ENCODE peak calls at places on chromosome 22, in seven cellular contexts. L is neural crest cell; F is head of caudate nucleus; O is activated naive CD8-positive, alpha-beta T cell treated with anti-CD3 and anti-CD28 coated beads, Interleukin-2, amount 50 U/mL, for 24 hours; Q is hypothalamus; W is astrocyte of the cerebellum; R is ELR. P is an unnamed sample.

GRCh38 chr22:22394589-22394988 is 114.0 kb downstream of the ZNF280B start:
- DNase-seq in O (no peak), L (no peak), R (no peak), F (no peak), Q (no peak), W (no peak), P (no peak)

GRCh38 chr22:21650823-21651520 is 8.9 kb downstream of the SDF2L1 start:
- DNase-seq in Q (no peak), L (no peak), F (no peak), R (no peak), W (no peak), O (no peak), P (no peak)

GRCh38 chr22:43438666-43439347 is 27.0 kb downstream of the MPPED1 start:
- DNase-seq in F (no peak), O (no peak), L (no peak), W (no peak), Q (no peak), R (no peak), P (no peak)

GRCh38 chr22:37808294-37808657 is 542 bp downstream of the GCAT start:
- DNase-seq in R (peak; percentile 57), F (no peak), O (no peak), L (no peak), Q (no peak), W (no peak), P (no peak)

GRCh38 chr22:18057568-18058209 is 20.1 kb upstream of the PEX26 start:
- DNase-seq in R (peak; percentile 99), O (peak; percentile 25), Q (no peak), F (peak; percentile 62), L (no peak), W (peak; percentile 100), P (peak; percentile 82)

GRCh38 chr22:27386186-27386585 is 415.4 kb downstream of the MN1 start:
- DNase-seq in L (no peak), R (no peak), O (no peak), Q (no peak), F (no peak), W (no peak), P (no peak)

GRCh38 chr22:19483481-19484244 is 3.9 kb downstream of the CDC45 start:
- DNase-seq in W (no peak), Q (no peak), R (peak; percentile 74), O (no peak), F (no peak), L (no peak), P (no peak)

GRCh38 chr22:41968601-41969000 is 642 bp upstream of the SEPTIN3 start:
- DNase-seq in W (no peak), R (peak; percentile 15), O (no peak), F (no peak), Q (no peak), L (no peak), P (no peak)

GRCh38 chr22:50612715-50613221 is 12.2 kb downstream of the MAPK8IP2 start:
- DNase-seq in F (peak; percentile 68), W (no peak), R (no peak), Q (no peak), L (no peak), O (no peak), P (no peak)

GRCh38 chr22:32591620-32592019 is 117.0 kb downstream of the FBXO7 start:
- DNase-seq in F (no peak), R (peak; percentile 81), Q (no peak), L (no peak), W (no peak), O (no peak), P (no peak)

GRCh38 chr22:47195156-47195675 is 432.8 kb downstream of the TBC1D22A start:
- DNase-seq in O (no peak), F (no peak), R (no peak), Q (no peak), W (no peak), L (no peak), P (no peak)

GRCh38 chr22:41636467-41636866 is 15.4 kb downstream of the XRCC6 start:
- DNase-seq in R (peak; percentile 65), O (no peak), Q (no peak), L (no peak), F (no peak), W (peak; percentile 12), P (peak; percentile 29)

GRCh38 chr22:49235463-49236300 is 592.0 kb downstream of the BRD1 start:
- DNase-seq in W (no peak), O (no peak), Q (no peak), F (no peak), R (no peak), L (no peak), P (no peak)

GRCh38 chr22:42070517-42071422 is at the start of gene NAGA:
- DNase-seq in F (peak; percentile 98), O (peak; percentile 92), W (peak; percentile 87), L (peak; percentile 90), Q (peak; percentile 89), R (peak; percentile 99), P (peak; percentile 99)

GRCh38 chr22:35785181-35785923 is 67.7 kb downstream of the APOL5 start:
- DNase-seq in R (no peak), W (no peak), L (no peak), F (no peak), Q (no peak), O (no peak), P (no peak)

GRCh38 chr22:32801436-32802290 is at the start of gene TIMP3:
- DNase-seq in R (peak; percentile 83), O (no peak), L (peak; percentile 67), W (peak; percentile 19), F (peak; percentile 73), Q (peak; percentile 72), P (peak; percentile 3)

GRCh38 chr22:43879901-43880742 is 11.7 kb downstream of the PNPLA5 start:
- DNase-seq in O (no peak), W (no peak), R (no peak), F (no peak), Q (no peak), L (no peak), P (no peak)

GRCh38 chr22:39270280-39270679 is 25.5 kb upstream of the PDGFB start:
- DNase-seq in L (no peak), W (no peak), F (no peak), R (no peak), O (no peak), Q (no peak), P (no peak)

GRCh38 chr22:47901911-47902310 is 1139.5 kb downstream of the TBC1D22A start:
- DNase-seq in F (no peak), R (no peak), W (no peak), L (no peak), Q (no peak), O (no peak), P (no peak)

GRCh38 chr22:44337658-44338004 is 24.9 kb upstream of the SHISAL1 start:
- DNase-seq in L (no peak), F (peak; percentile 76), W (no peak), Q (peak; percentile 14), O (peak; percentile 21), R (peak; percentile 79), P (no peak)

GRCh38 chr22:30337461-30337778 is 10.7 kb upstream of the TBC1D10A start:
- DNase-seq in Q (no peak), W (no peak), L (no peak), R (no peak), F (no peak), O (no peak), P (no peak)

GRCh38 chr22:43263645-43264514 is 76.9 kb upstream of the TTLL12 start:
- DNase-seq in R (peak; percentile 73), F (no peak), O (peak; percentile 88), Q (no peak), W (peak; percentile 65), L (no peak), P (no peak)

GRCh38 chr22:41844513-41844912 is 11.6 kb downstream of the SREBF2 start:
- DNase-seq in O (no peak), Q (no peak), L (no peak), W (no peak), F (no peak), R (no peak), P (peak; percentile 22)

GRCh38 chr22:43582394-43582793 is 170.6 kb downstream of the MPPED1 start:
- DNase-seq in Q (no peak), L (no peak), O (no peak), R (no peak), F (no peak), W (no peak), P (no peak)

GRCh38 chr22:40534379-40535188 is 101.9 kb downstream of the MRTFA start:
- DNase-seq in F (peak; percentile 53), O (no peak), R (peak; percentile 76), L (no peak), Q (no peak), W (no peak), P (no peak)